ENCODE peak calls at places on chromosomes 6 and 20, in nine cellular contexts. V is heart right ventricle, D is neural progenitor cell, N is right lobe of liver, U is small intestine, O is Panc1, R is GM23338, F is fibroblast of lung, G is OCI-LY7. Q is an unnamed sample.

GRCh38 chr20:3430376-3431069 is 23.1 kb upstream of the DNAAF9 start:
- DNase-seq in V (no peak), D (no peak), N (no peak), U (no peak), O (no peak), R (no peak), F (peak; percentile 62), G (peak; percentile 24), Q (no peak)

GRCh38 chr6:108518714-108519576 is 41.8 kb upstream of the FOXO3 start:
- DNase-seq in V (no peak), D (peak; percentile 52), N (no peak), U (peak; percentile 14), O (peak; percentile 22), R (peak; percentile 76), F (peak; percentile 12), G (peak; percentile 43), Q (peak; percentile 75)

GRCh38 chr6:134308800-134309199 is 9.1 kb downstream of the SGK1 start:
- DNase-seq in V (no peak), D (no peak), N (no peak), U (no peak), O (no peak), R (no peak), F (no peak), G (no peak), Q (no peak)

GRCh38 chr6:1916334-1916985 is 306.7 kb downstream of the FOXC1 start:
- DNase-seq in V (no peak), D (no peak), N (no peak), U (no peak), O (no peak), R (no peak), F (peak; percentile 87), G (no peak), Q (no peak)

GRCh38 chr6:38843798-38844197 is 128.7 kb downstream of the DNAH8 start:
- DNase-seq in V (no peak), D (no peak), N (no peak), U (no peak), O (no peak), R (peak; percentile 59), F (no peak), G (no peak), Q (no peak)

GRCh38 chr20:24160563-24161355 is 172.2 kb upstream of the GGTLC1 start:
- DNase-seq in V (peak; percentile 38), D (peak; percentile 69), N (peak; percentile 59), U (peak; percentile 37), O (peak; percentile 24), R (peak; percentile 65), F (peak; percentile 76), G (peak; percentile 10), Q (peak; percentile 60)

GRCh38 chr6:76984572-76984971 is 478.7 kb downstream of the HTR1B start:
- DNase-seq in V (no peak), D (no peak), N (no peak), U (no peak), O (no peak), R (no peak), F (no peak), G (no peak), Q (no peak)

GRCh38 chr6:140460267-140460666 is 1085.8 kb upstream of the CITED2 start:
- DNase-seq in V (no peak), D (no peak), N (peak; percentile 63), U (peak; percentile 52), O (no peak), R (no peak), F (no peak), G (no peak), Q (no peak)

GRCh38 chr6:168060521-168060931 is 18.5 kb downstream of the FRMD1 start:
- DNase-seq in V (peak; percentile 72), D (peak; percentile 79), N (no peak), U (peak; percentile 62), O (no peak), R (peak; percentile 64), F (peak; percentile 49), G (no peak), Q (no peak)

GRCh38 chr6:90468080-90468479 is 118.8 kb downstream of the MAP3K7 start:
- DNase-seq in V (no peak), D (no peak), N (no peak), U (no peak), O (no peak), R (no peak), F (peak; percentile 83), G (no peak), Q (no peak)

GRCh38 chr20:36720510-36720909 is 25.4 kb downstream of the NDRG3 start:
- DNase-seq in V (no peak), D (no peak), N (no peak), U (no peak), O (no peak), R (no peak), F (peak; percentile 22), G (no peak), Q (peak; percentile 5)

GRCh38 chr6:46772754-46773153 is 20.4 kb upstream of the MEP1A start:
- DNase-seq in V (no peak), D (no peak), N (no peak), U (no peak), O (no peak), R (no peak), F (no peak), G (no peak), Q (peak; percentile 62)

GRCh38 chr6:2738373-2738979 is 12.2 kb downstream of the MYLK4 start:
- DNase-seq in V (no peak), D (peak; percentile 78), N (no peak), U (peak; percentile 41), O (peak; percentile 43), R (peak; percentile 81), F (peak; percentile 47), G (peak; percentile 69), Q (peak; percentile 85)

GRCh38 chr6:41392249-41392648 is 56.8 kb downstream of the NCR2 start:
- DNase-seq in V (no peak), D (no peak), N (no peak), U (no peak), O (no peak), R (no peak), F (no peak), G (no peak), Q (no peak)

GRCh38 chr6:134706153-134706552 is 243.7 kb downstream of the ALDH8A1 start:
- DNase-seq in V (no peak), D (peak; percentile 25), N (no peak), U (no peak), O (no peak), R (peak; percentile 50), F (no peak), G (no peak), Q (no peak)

GRCh38 chr6:89260832-89261231 is 43.7 kb upstream of the GABRR1 start:
- DNase-seq in V (no peak), D (no peak), N (no peak), U (peak; percentile 70), O (no peak), R (no peak), F (no peak), G (peak; percentile 43), Q (no peak)

GRCh38 chr6:90598192-90598951 is 11.5 kb upstream of the MAP3K7 start:
- DNase-seq in V (no peak), D (no peak), N (no peak), U (no peak), O (no peak), R (no peak), F (no peak), G (no peak), Q (no peak)

GRCh38 chr20:64044484-64045247 is 4.8 kb downstream of the SOX18 start:
- DNase-seq in V (no peak), D (no peak), N (no peak), U (no peak), O (no peak), R (no peak), F (peak; percentile 50), G (no peak), Q (no peak)

GRCh38 chr6:5139828-5140771 is 55.0 kb downstream of the PPP1R3G start:
- DNase-seq in V (no peak), D (no peak), N (no peak), U (no peak), O (no peak), R (no peak), F (no peak), G (peak; percentile 50), Q (peak; percentile 45)

GRCh38 chr6:57147955-57148858 is 23.9 kb upstream of the BAG2 start:
- DNase-seq in V (no peak), D (no peak), N (no peak), U (no peak), O (no peak), R (no peak), F (peak; percentile 24), G (no peak), Q (no peak)

GRCh38 chr6:158460602-158461092 is 99.2 kb upstream of the TMEM181 start:
- DNase-seq in V (no peak), D (no peak), N (no peak), U (no peak), O (no peak), R (no peak), F (peak; percentile 77), G (no peak), Q (no peak)

GRCh38 chr6:7542878-7543394 is 1.5 kb downstream of the DSP start:
- DNase-seq in V (peak; percentile 72), D (peak; percentile 88), N (peak; percentile 95), U (peak; percentile 89), O (no peak), R (peak; percentile 86), F (peak; percentile 41), G (no peak), Q (peak; percentile 9)

GRCh38 chr6:36608788-36609563 is 14.8 kb downstream of the SRSF3 start:
- DNase-seq in V (no peak), D (no peak), N (peak; percentile 55), U (peak; percentile 89), O (no peak), R (no peak), F (no peak), G (no peak), Q (no peak)
- H3K36me3 ChIP-seq in V (no peaks in the 10 kb centered on the region), D (peaks cover 29% of the 10 kb centered on the region), N (peaks cover 8% of the 10 kb centered on the region), U (peaks cover 16% of the 10 kb centered on the region), O (peaks cover 20% of the 10 kb centered on the region), R (peaks cover 49% of the 10 kb centered on the region), F (peaks cover 16% of the 10 kb centered on the region), G (peaks cover 96% of the 10 kb centered on the region), Q (peaks cover 30% of the 10 kb centered on the region)

GRCh38 chr6:136769759-136770158 is 22.5 kb downstream of the MAP3K5 start:
- DNase-seq in V (no peak), D (no peak), N (no peak), U (no peak), O (no peak), R (no peak), F (no peak), G (no peak), Q (no peak)
- H3K4me1 ChIP-seq in V (peaks cover 45% of the 10 kb centered on the region), D (no peaks in the 10 kb centered on the region), N (peaks cover 41% of the 10 kb centered on the region), U (no peaks in the 10 kb centered on the region), O (no peaks in the 10 kb centered on the region), R (peaks cover 9% of the 10 kb centered on the region), F (peaks cover 5% of the 10 kb centered on the region), G (peaks cover 63% of the 10 kb centered on the region), Q (peaks cover 4% of the 10 kb centered on the region)

GRCh38 chr20:49698477-49698876 is 15.2 kb downstream of the B4GALT5 start:
- DNase-seq in V (no peak), D (no peak), N (no peak), U (no peak), O (no peak), R (no peak), F (no peak), G (no peak), Q (no peak)
- H3K4me3 ChIP-seq in V (no peak overlapping the region), D (no peak overlapping the region), N (no peak overlapping the region), U (no peak overlapping the region), O (no peak overlapping the region), R (no peak overlapping the region), F (no peak overlapping the region), G (no peak overlapping the region), Q (no peak overlapping the region)

DNA sequence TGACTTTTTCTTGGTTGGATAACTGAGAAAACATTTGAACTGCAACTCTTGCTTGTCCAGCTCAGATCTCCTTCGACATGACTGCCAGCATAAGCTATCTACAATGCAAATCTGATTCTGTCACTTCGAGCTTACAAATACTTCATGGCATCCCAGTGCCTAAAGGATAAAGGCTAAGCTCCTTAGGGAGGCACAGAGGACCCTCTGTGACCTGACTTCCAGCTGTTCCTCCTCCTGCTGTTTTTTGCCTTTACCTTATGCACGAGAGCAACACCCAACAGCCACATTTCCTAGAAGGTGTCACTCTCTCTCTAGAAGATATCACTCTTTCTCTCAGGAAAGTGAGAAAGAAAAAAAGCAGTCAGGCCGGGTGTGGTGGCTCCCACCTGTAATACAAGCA is 23.4 kb downstream of the SLC17A5 start:
- DNase-seq in V (no peak), D (peak; percentile 3), N (no peak), U (no peak), O (no peak), R (no peak), F (no peak), G (no peak), Q (no peak)
- H3K36me3 ChIP-seq in V (no peaks in the 10 kb centered on the region), D (no peaks in the 10 kb centered on the region), N (peaks cover 3% of the 10 kb centered on the region), U (peaks cover 6% of the 10 kb centered on the region), O (peaks cover 3% of the 10 kb centered on the region), R (peaks cover 24% of the 10 kb centered on the region), F (peaks cover 1% of the 10 kb centered on the region), G (peaks cover 50% of the 10 kb centered on the region), Q (peaks cover 6% of the 10 kb centered on the region)

Q was measured in Karpas-422.